ENCODE peak calls at places on chromosomes 3 and 15, in six cellular contexts. B, Q, X, W, I and D are unnamed samples. For H3K27me3, the result is how much of the 10 kb centered on the place peaks cover.

GRCh38 chr3:111368061-111368460 is 173.9 kb upstream of the CD96 start:
- DNase-seq in B (no peak), Q (no peak), X (no peak), W (no peak), I (no peak), D (no peak)

GRCh38 chr15:62818691-62819090 is 223.9 kb upstream of the TPM1 start:
- DNase-seq in B (peak), Q (no peak), X (no peak), W (no peak), I (no peak), D (no peak)

GRCh38 chr3:66809579-66809958 is 188.5 kb upstream of the KBTBD8 start:
- DNase-seq in B (no peak), Q (no peak), X (peak), W (peak), I (no peak), D (no peak)

GRCh38 chr3:127915115-127915936 is at the start of gene KBTBD12:
- DNase-seq in B (no peak), Q (no peak), X (no peak), W (peak), I (peak), D (peak)

GRCh38 chr3:121663171-121663847 is 2.6 kb upstream of the HCLS1 start:
- DNase-seq in B (no peak), Q (no peak), X (peak), W (no peak), I (no peak), D (no peak)

GRCh38 chr3:13541691-13542090 is 7.2 kb upstream of the FBLN2 start:
- DNase-seq in B (no peak), Q (no peak), X (no peak), W (no peak), I (no peak), D (no peak)

GRCh38 chr3:3992312-3992874 is 193.2 kb downstream of the LRRN1 start:
- DNase-seq in B (no peak), Q (no peak), X (no peak), W (no peak), I (no peak), D (no peak)

GRCh38 chr15:80966431-80967197 is 23.0 kb downstream of the MESD start:
- DNase-seq in B (no peak), Q (no peak), X (no peak), W (no peak), I (no peak), D (no peak)

GRCh38 chr3:107217161-107217560 is 160.1 kb upstream of the CCDC54 start:
- DNase-seq in B (peak), Q (no peak), X (no peak), W (no peak), I (no peak), D (no peak)

GRCh38 chr15:30896211-30896606 is 7.5 kb upstream of the FAN1 start:
- DNase-seq in B (no peak), Q (no peak), X (no peak), W (no peak), I (no peak), D (no peak)

GRCh38 chr15:62841269-62841628 is 201.3 kb upstream of the TPM1 start:
- DNase-seq in B (peak), Q (no peak), X (no peak), W (no peak), I (no peak), D (no peak)

GRCh38 chr3:115804722-115805121 is 181.4 kb downstream of the GAP43 start:
- DNase-seq in B (peak), Q (no peak), X (no peak), W (no peak), I (no peak), D (no peak)

GRCh38 chr15:96322401-96323249 is 7.9 kb upstream of the NR2F2 start:
- DNase-seq in B (no peak), Q (no peak), X (no peak), W (no peak), I (peak), D (peak)

GRCh38 chr15:39411102-39411989 is 169.5 kb upstream of the THBS1 start:
- DNase-seq in B (no peak), Q (no peak), X (no peak), W (no peak), I (no peak), D (no peak)

DNA sequence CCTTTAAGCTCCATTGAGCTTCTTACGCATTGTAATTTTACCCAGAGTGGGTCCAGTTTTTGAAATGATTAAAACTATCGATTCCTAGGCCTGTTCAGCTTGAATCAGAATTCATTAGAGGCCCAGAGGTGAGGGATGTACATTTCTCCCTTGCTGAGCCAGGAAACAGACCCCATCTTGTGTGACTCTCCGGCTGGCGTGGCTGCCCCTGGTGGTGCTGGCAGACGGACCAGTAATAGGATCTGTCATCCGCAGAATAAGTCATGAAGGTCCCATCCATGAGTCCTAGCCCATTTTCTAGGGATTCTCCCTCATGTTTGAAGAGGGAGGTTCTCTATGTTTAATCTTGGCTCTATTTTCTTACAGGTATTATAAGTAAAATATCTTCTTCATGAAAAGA is 40.2 kb upstream of the VPS8 start:
- DNase-seq in B (no peak), Q (no peak), X (no peak), W (no peak), I (no peak), D (no peak)
- H3K27me3 ChIP-seq in B (under half), Q (under half), X (under half), W (under half), I (under half), D (under half)

DNA sequence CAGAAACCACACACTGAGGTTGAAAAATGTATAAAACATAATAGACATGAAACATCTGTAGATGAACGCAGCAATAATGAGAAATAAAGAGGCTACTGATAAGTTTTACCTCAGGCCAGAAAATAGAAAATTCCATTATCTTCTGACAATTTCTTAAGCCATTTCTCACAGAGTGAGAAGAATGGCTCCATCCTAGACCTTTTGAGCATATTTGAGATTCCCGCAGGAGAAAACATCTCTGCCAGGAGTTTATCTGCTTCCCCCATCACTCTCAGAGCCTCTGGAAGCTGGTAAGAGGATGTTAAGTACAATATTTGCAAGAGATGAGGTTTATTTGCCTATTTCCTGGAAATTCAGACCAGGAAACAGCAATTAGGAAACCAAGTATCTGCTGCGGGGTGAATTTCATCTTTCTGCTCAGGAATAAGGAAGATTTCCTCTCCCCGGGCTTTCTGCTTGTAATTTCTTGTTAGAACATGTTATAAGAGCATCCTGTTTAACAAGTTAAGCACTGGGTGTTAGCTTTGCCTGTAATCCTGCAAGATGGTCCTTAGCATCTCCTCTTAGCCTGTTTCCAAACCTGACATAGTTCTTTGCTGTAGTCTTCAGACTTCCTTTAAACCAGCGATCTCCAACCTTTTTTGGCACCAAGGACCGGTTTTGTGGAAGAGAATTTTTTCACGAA is 54.8 kb downstream of the ATP13A4 start:
- DNase-seq in B (no peak), Q (no peak), X (no peak), W (no peak), I (no peak), D (no peak)
- H3K27ac ChIP-seq in B (no peak), Q (no peak), X (no peak), W (no peak), I (no peak), D (no peak)

GRCh38 chr3:162196964-162197363 is 700.4 kb downstream of the OTOL1 start:
- DNase-seq in B (no peak), Q (no peak), X (no peak), W (no peak), I (no peak), D (no peak)
- TF ChIP-seq POLR2A in B (no peak), Q (no peak), X (no peak), W (no peak), I (no peak), D (no peak)

DNA sequence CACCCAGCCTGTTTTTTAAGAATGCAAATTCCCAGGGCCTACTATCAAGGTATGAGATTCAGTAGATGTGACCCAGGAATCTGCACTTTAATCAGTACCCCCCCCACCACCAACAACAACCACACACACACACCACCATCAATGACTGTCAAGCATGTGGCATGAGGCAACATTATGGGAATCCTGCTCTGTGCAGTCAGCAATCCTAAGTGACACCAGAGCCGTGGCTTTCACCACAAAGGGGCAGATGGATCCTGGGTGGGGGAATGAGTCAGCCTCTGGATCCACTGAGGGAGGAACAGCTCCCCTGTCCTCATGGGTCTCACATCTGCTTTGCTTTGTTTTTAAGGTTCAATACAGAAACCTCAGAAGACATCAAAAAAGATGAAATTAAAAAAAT is 142.6 kb downstream of the NTRK3 start:
- DNase-seq in B (no peak), Q (no peak), X (no peak), W (no peak), I (no peak), D (no peak)
- H3K27me3 ChIP-seq in B (under half), Q (under half), X (under half), W (under half), I (under half), D (under half)

GRCh38 chr3:71150293-71150954 is 433.1 kb downstream of the FOXP1 start:
- DNase-seq in B (peak), Q (no peak), X (no peak), W (no peak), I (no peak), D (no peak)
- H3K27ac ChIP-seq in B (no peak), Q (no peak), X (no peak), W (no peak), I (no peak), D (no peak)